ENCODE peak calls at places on chromosomes 13 and 19, in nine cellular contexts. One of them, this sample, is unnamed.

GRCh38 chr19:43555185-43555770 is 20.0 kb downstream of the XRCC1 start:
- DNase-seq in heart right ventricle: no peak
- DNase-seq in heart left ventricle: peak; percentile 53
- DNase-seq in fibroblast of lung: peak; percentile 48
- DNase-seq in left lung: peak; percentile 72
- DNase-seq in mesendoderm: peak; percentile 85
- DNase-seq in cardiac muscle cell: peak; percentile 71
- DNase-seq in IMR-90: peak; percentile 66
- DNase-seq in SJCRH30: peak; percentile 67
- DNase-seq in this sample: peak; percentile 23

GRCh38 chr19:27793644-27794443 is 1419.1 kb downstream of the UQCRFS1 start:
- DNase-seq in heart right ventricle: peak; percentile 91
- DNase-seq in heart left ventricle: peak; percentile 96
- DNase-seq in fibroblast of lung: peak; percentile 95
- DNase-seq in left lung: peak; percentile 96
- DNase-seq in mesendoderm: peak; percentile 98
- DNase-seq in cardiac muscle cell: peak; percentile 95
- DNase-seq in IMR-90: peak; percentile 93
- DNase-seq in SJCRH30: peak; percentile 96
- DNase-seq in this sample: peak; percentile 82

GRCh38 chr13:91154553-91154952 is 192.9 kb upstream of the MIR17HG start:
- DNase-seq in heart right ventricle: no peak
- DNase-seq in heart left ventricle: no peak
- DNase-seq in fibroblast of lung: peak; percentile 66
- DNase-seq in left lung: no peak
- DNase-seq in mesendoderm: peak; percentile 46
- DNase-seq in cardiac muscle cell: no peak
- DNase-seq in IMR-90: no peak
- DNase-seq in SJCRH30: no peak
- DNase-seq in this sample: no peak

GRCh38 chr13:36074659-36075058 is 56.5 kb downstream of the DCLK1 start:
- DNase-seq in heart right ventricle: no peak
- DNase-seq in heart left ventricle: no peak
- DNase-seq in fibroblast of lung: peak; percentile 8
- DNase-seq in left lung: no peak
- DNase-seq in mesendoderm: no peak
- DNase-seq in cardiac muscle cell: no peak
- DNase-seq in IMR-90: no peak
- DNase-seq in SJCRH30: peak; percentile 5
- DNase-seq in this sample: no peak

GRCh38 chr13:85864963-85865530 is 65.8 kb upstream of the SLITRK6 start:
- DNase-seq in heart right ventricle: no peak
- DNase-seq in heart left ventricle: no peak
- DNase-seq in fibroblast of lung: peak; percentile 3
- DNase-seq in left lung: no peak
- DNase-seq in mesendoderm: peak; percentile 65
- DNase-seq in cardiac muscle cell: peak; percentile 35
- DNase-seq in IMR-90: peak; percentile 38
- DNase-seq in SJCRH30: no peak
- DNase-seq in this sample: no peak

GRCh38 chr19:39738809-39739208 is 980 bp upstream of the CLC start:
- DNase-seq in heart right ventricle: no peak
- DNase-seq in heart left ventricle: no peak
- DNase-seq in fibroblast of lung: no peak
- DNase-seq in left lung: no peak
- DNase-seq in mesendoderm: no peak
- DNase-seq in cardiac muscle cell: no peak
- DNase-seq in IMR-90: no peak
- DNase-seq in SJCRH30: no peak
- DNase-seq in this sample: no peak

GRCh38 chr19:6767081-6767356 is 216 bp downstream of the SH2D3A start:
- DNase-seq in heart right ventricle: no peak
- DNase-seq in heart left ventricle: no peak
- DNase-seq in fibroblast of lung: no peak
- DNase-seq in left lung: no peak
- DNase-seq in mesendoderm: peak; percentile 40
- DNase-seq in cardiac muscle cell: no peak
- DNase-seq in IMR-90: no peak
- DNase-seq in SJCRH30: no peak
- DNase-seq in this sample: no peak

GRCh38 chr19:12868540-12869112 is 12.6 kb downstream of the DNASE2 start:
- DNase-seq in heart right ventricle: no peak
- DNase-seq in heart left ventricle: no peak
- DNase-seq in fibroblast of lung: peak; percentile 11
- DNase-seq in left lung: no peak
- DNase-seq in mesendoderm: peak; percentile 69
- DNase-seq in cardiac muscle cell: no peak
- DNase-seq in IMR-90: no peak
- DNase-seq in SJCRH30: no peak
- DNase-seq in this sample: no peak

GRCh38 chr13:83546476-83546875 is 335.8 kb downstream of the SLITRK1 start:
- DNase-seq in heart right ventricle: no peak
- DNase-seq in heart left ventricle: no peak
- DNase-seq in fibroblast of lung: peak; percentile 3
- DNase-seq in left lung: no peak
- DNase-seq in mesendoderm: no peak
- DNase-seq in cardiac muscle cell: no peak
- DNase-seq in IMR-90: no peak
- DNase-seq in SJCRH30: no peak
- DNase-seq in this sample: no peak

GRCh38 chr13:59229401-59229800 is 934.3 kb downstream of the DIAPH3 start:
- DNase-seq in heart right ventricle: no peak
- DNase-seq in heart left ventricle: no peak
- DNase-seq in fibroblast of lung: no peak
- DNase-seq in left lung: no peak
- DNase-seq in mesendoderm: no peak
- DNase-seq in cardiac muscle cell: no peak
- DNase-seq in IMR-90: no peak
- DNase-seq in SJCRH30: peak; percentile 11
- DNase-seq in this sample: no peak

GRCh38 chr19:10752913-10753285 is 35.0 kb downstream of the DNM2 start:
- DNase-seq in heart right ventricle: no peak
- DNase-seq in heart left ventricle: no peak
- DNase-seq in fibroblast of lung: no peak
- DNase-seq in left lung: no peak
- DNase-seq in mesendoderm: no peak
- DNase-seq in cardiac muscle cell: no peak
- DNase-seq in IMR-90: no peak
- DNase-seq in SJCRH30: no peak
- DNase-seq in this sample: no peak

GRCh38 chr19:10756791-10757190 is 38.9 kb downstream of the DNM2 start:
- DNase-seq in heart right ventricle: no peak
- DNase-seq in heart left ventricle: no peak
- DNase-seq in fibroblast of lung: no peak
- DNase-seq in left lung: no peak
- DNase-seq in mesendoderm: no peak
- DNase-seq in cardiac muscle cell: no peak
- DNase-seq in IMR-90: no peak
- DNase-seq in SJCRH30: no peak
- DNase-seq in this sample: no peak

GRCh38 chr19:10758978-10759377 is 41.1 kb downstream of the DNM2 start:
- DNase-seq in heart right ventricle: no peak
- DNase-seq in heart left ventricle: no peak
- DNase-seq in fibroblast of lung: no peak
- DNase-seq in left lung: no peak
- DNase-seq in mesendoderm: no peak
- DNase-seq in cardiac muscle cell: no peak
- DNase-seq in IMR-90: no peak
- DNase-seq in SJCRH30: no peak
- DNase-seq in this sample: no peak

GRCh38 chr19:10753305-10753704 is 35.4 kb downstream of the DNM2 start:
- DNase-seq in heart right ventricle: no peak
- DNase-seq in heart left ventricle: no peak
- DNase-seq in fibroblast of lung: no peak
- DNase-seq in left lung: no peak
- DNase-seq in mesendoderm: no peak
- DNase-seq in cardiac muscle cell: no peak
- DNase-seq in IMR-90: no peak
- DNase-seq in SJCRH30: no peak
- DNase-seq in this sample: no peak

GRCh38 chr19:10756371-10756770 is 38.5 kb downstream of the DNM2 start:
- DNase-seq in heart right ventricle: no peak
- DNase-seq in heart left ventricle: no peak
- DNase-seq in fibroblast of lung: no peak
- DNase-seq in left lung: no peak
- DNase-seq in mesendoderm: no peak
- DNase-seq in cardiac muscle cell: no peak
- DNase-seq in IMR-90: no peak
- DNase-seq in SJCRH30: no peak
- DNase-seq in this sample: no peak
- H3K27me3 ChIP-seq in heart right ventricle: no peaks in the 10 kb centered on the region
- H3K27me3 ChIP-seq in heart left ventricle: no peaks in the 10 kb centered on the region
- H3K27me3 ChIP-seq in fibroblast of lung: no peaks in the 10 kb centered on the region
- H3K27me3 ChIP-seq in left lung: no peaks in the 10 kb centered on the region
- H3K27me3 ChIP-seq in mesendoderm: no peaks in the 10 kb centered on the region
- H3K27me3 ChIP-seq in cardiac muscle cell: no peaks in the 10 kb centered on the region
- H3K27me3 ChIP-seq in IMR-90: no peaks in the 10 kb centered on the region
- H3K27me3 ChIP-seq in SJCRH30: no peaks in the 10 kb centered on the region
- H3K27me3 ChIP-seq in this sample: no peaks in the 10 kb centered on the region

DNA sequence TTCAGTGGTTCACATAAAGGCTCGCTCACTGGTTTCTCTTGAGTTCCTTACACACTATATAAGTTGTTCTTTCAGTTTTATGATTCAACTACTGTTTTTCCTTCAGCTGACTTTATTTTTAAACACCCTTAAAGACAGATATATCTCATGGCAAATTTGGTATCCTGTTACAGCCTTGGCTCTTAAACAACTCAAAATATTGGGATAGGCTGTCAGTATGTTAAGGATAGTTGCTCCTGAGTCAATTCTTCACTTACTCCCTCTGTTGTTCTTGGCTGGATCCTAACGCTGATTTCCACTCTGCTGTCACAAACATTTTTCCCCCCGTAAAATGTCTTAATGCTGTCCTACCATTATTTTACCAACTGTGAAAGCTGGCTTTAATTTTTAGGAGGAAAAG is 1.2 kb downstream of the KCNRG start:
- DNase-seq in heart right ventricle: no peak
- DNase-seq in heart left ventricle: no peak
- DNase-seq in fibroblast of lung: peak; percentile 70
- DNase-seq in left lung: no peak
- DNase-seq in mesendoderm: no peak
- DNase-seq in cardiac muscle cell: no peak
- DNase-seq in IMR-90: peak; percentile 83
- DNase-seq in SJCRH30: no peak
- DNase-seq in this sample: no peak
- H3K4me3 ChIP-seq in heart right ventricle: no peak overlapping the region
- H3K4me3 ChIP-seq in heart left ventricle: no peak overlapping the region
- H3K4me3 ChIP-seq in fibroblast of lung: no peak overlapping the region
- H3K4me3 ChIP-seq in left lung: no peak overlapping the region
- H3K4me3 ChIP-seq in mesendoderm: no peak overlapping the region
- H3K4me3 ChIP-seq in cardiac muscle cell: no peak overlapping the region
- H3K4me3 ChIP-seq in IMR-90: no peak overlapping the region
- H3K4me3 ChIP-seq in SJCRH30: no peak overlapping the region
- H3K4me3 ChIP-seq in this sample: no peak overlapping the region

GRCh38 chr13:25679154-25679553 is 307.4 kb downstream of the ATP8A2 start:
- DNase-seq in heart right ventricle: no peak
- DNase-seq in heart left ventricle: no peak
- DNase-seq in fibroblast of lung: peak; percentile 13
- DNase-seq in left lung: no peak
- DNase-seq in mesendoderm: no peak
- DNase-seq in cardiac muscle cell: no peak
- DNase-seq in IMR-90: no peak
- DNase-seq in SJCRH30: no peak
- DNase-seq in this sample: no peak

GRCh38 chr13:25683662-25684370 is 312.0 kb downstream of the ATP8A2 start:
- DNase-seq in heart right ventricle: no peak
- DNase-seq in heart left ventricle: no peak
- DNase-seq in fibroblast of lung: no peak
- DNase-seq in left lung: no peak
- DNase-seq in mesendoderm: no peak
- DNase-seq in cardiac muscle cell: no peak
- DNase-seq in IMR-90: no peak
- DNase-seq in SJCRH30: no peak
- DNase-seq in this sample: no peak

GRCh38 chr13:25682221-25682620 is 310.4 kb downstream of the ATP8A2 start:
- DNase-seq in heart right ventricle: no peak
- DNase-seq in heart left ventricle: no peak
- DNase-seq in fibroblast of lung: no peak
- DNase-seq in left lung: no peak
- DNase-seq in mesendoderm: no peak
- DNase-seq in cardiac muscle cell: no peak
- DNase-seq in IMR-90: no peak
- DNase-seq in SJCRH30: peak; percentile 60
- DNase-seq in this sample: no peak

GRCh38 chr13:25679936-25680335 is 308.2 kb downstream of the ATP8A2 start:
- DNase-seq in heart right ventricle: no peak
- DNase-seq in heart left ventricle: no peak
- DNase-seq in fibroblast of lung: peak; percentile 1
- DNase-seq in left lung: no peak
- DNase-seq in mesendoderm: no peak
- DNase-seq in cardiac muscle cell: no peak
- DNase-seq in IMR-90: no peak
- DNase-seq in SJCRH30: peak; percentile 75
- DNase-seq in this sample: no peak

GRCh38 chr13:25683056-25683455 is 311.3 kb downstream of the ATP8A2 start:
- DNase-seq in heart right ventricle: no peak
- DNase-seq in heart left ventricle: no peak
- DNase-seq in fibroblast of lung: no peak
- DNase-seq in left lung: no peak
- DNase-seq in mesendoderm: no peak
- DNase-seq in cardiac muscle cell: no peak
- DNase-seq in IMR-90: no peak
- DNase-seq in SJCRH30: peak; percentile 74
- DNase-seq in this sample: no peak
- H3K27me3 ChIP-seq in heart right ventricle: peaks cover 11% of the 10 kb centered on the region
- H3K27me3 ChIP-seq in heart left ventricle: no peaks in the 10 kb centered on the region
- H3K27me3 ChIP-seq in fibroblast of lung: no peaks in the 10 kb centered on the region
- H3K27me3 ChIP-seq in left lung: no peaks in the 10 kb centered on the region
- H3K27me3 ChIP-seq in mesendoderm: no peaks in the 10 kb centered on the region
- H3K27me3 ChIP-seq in cardiac muscle cell: no peaks in the 10 kb centered on the region
- H3K27me3 ChIP-seq in IMR-90: no peaks in the 10 kb centered on the region
- H3K27me3 ChIP-seq in SJCRH30: no peaks in the 10 kb centered on the region
- H3K27me3 ChIP-seq in this sample: no peaks in the 10 kb centered on the region

DNA sequence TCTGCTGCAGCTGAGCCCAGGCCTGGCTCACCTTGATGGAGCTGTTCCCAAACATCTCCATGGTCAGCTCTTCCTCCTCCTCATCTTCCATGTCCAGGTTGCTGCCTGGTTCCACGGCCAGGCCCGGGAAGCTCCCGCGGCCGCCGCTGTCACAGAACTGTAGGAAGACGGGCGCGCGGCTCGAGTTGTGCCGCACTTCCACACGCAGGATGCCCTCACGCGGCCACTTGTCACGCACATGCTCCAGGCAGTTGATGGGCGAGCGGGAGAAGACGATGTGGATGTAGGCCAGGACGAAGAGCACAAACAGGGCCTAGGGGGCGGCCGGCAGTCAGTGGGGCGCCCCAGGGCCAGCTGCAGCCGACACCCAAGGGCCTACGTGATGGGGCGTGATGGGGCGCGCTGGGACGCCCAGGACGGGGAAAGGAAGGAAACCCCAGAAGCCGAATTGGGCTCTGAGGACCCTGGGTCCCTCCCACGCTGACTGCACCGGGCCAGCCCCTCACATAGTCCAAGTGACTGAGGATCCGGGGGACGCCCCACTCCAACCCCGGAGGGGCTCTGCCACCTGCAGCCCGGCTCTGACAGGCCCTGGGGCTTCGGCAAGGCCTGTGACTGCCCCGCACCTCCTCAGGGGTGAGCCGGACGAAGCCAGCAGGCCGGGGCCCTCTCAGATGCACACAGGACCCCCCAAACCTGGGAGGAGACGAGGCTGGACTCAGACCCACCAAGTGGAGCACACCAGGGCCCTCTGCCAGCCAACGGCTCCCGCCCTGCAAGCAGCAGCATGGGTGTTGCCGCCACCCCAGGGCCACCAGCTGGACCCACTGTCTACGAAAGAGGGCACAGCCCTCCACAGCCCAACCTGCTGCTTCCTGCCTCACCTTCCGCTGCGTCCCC is 6.5 kb downstream of the TMEM259 start:
- DNase-seq in heart right ventricle: no peak
- DNase-seq in heart left ventricle: no peak
- DNase-seq in fibroblast of lung: no peak
- DNase-seq in left lung: no peak
- DNase-seq in mesendoderm: no peak
- DNase-seq in cardiac muscle cell: no peak
- DNase-seq in IMR-90: no peak
- DNase-seq in SJCRH30: no peak
- DNase-seq in this sample: no peak
- H3K4me3 ChIP-seq in heart right ventricle: no peak overlapping the region
- H3K4me3 ChIP-seq in heart left ventricle: no peak overlapping the region
- H3K4me3 ChIP-seq in fibroblast of lung: no peak overlapping the region
- H3K4me3 ChIP-seq in left lung: no peak overlapping the region
- H3K4me3 ChIP-seq in mesendoderm: no peak overlapping the region
- H3K4me3 ChIP-seq in cardiac muscle cell: no peak overlapping the region
- H3K4me3 ChIP-seq in IMR-90: no peak overlapping the region
- H3K4me3 ChIP-seq in SJCRH30: no peak overlapping the region
- H3K4me3 ChIP-seq in this sample: no peak overlapping the region